ENCODE peak calls at places on chromosomes 13 and 19, in six cellular contexts. F is kidney, W is colonic mucosa, A is fibroblast of lung, H is H1, B is mammary epithelial cell. V is an unnamed sample. For H3K36me3, the result is how much of the 10 kb centered on the place peaks cover.

GRCh38 chr13:58369941-58370340 is 738.4 kb downstream of the PCDH17 start:
- DNase-seq in W (no peak), F (no peak), H (no peak), B (no peak), A (no peak), V (no peak)

GRCh38 chr13:57595775-57596174 is 35.8 kb upstream of the PCDH17 start:
- DNase-seq in F (no peak), B (no peak), A (no peak), H (no peak), W (no peak), V (no peak)

GRCh38 chr19:38862321-38863059 is 12.7 kb upstream of the HNRNPL start:
- DNase-seq in B (no peak), H (no peak), W (peak), A (peak), F (no peak), V (no peak)

GRCh38 chr13:51539887-51540286 is 44.4 kb upstream of the WDFY2 start:
- DNase-seq in H (no peak), B (no peak), W (no peak), F (no peak), A (peak), V (no peak)

GRCh38 chr19:50510121-50510670 is 795 bp downstream of the JOSD2 start:
- DNase-seq in F (peak), W (no peak), A (no peak), H (no peak), B (no peak), V (no peak)

GRCh38 chr19:14562660-14563589 is 8.9 kb downstream of the NDUFB7 start:
- DNase-seq in B (no peak), F (no peak), H (no peak), W (no peak), A (no peak), V (no peak)

GRCh38 chr13:109088101-109088500 is 458.7 kb downstream of the MYO16 start:
- DNase-seq in B (peak), H (no peak), W (no peak), F (no peak), A (no peak), V (no peak)

GRCh38 chr13:94412870-94413269 is 66.6 kb downstream of the DCT start:
- DNase-seq in F (no peak), A (no peak), W (no peak), B (no peak), H (no peak), V (no peak)

GRCh38 chr13:22275393-22275792 is 604.5 kb downstream of the FGF9 start:
- DNase-seq in F (no peak), H (no peak), W (no peak), B (no peak), A (no peak), V (no peak)

GRCh38 chr13:106349080-106349841 is 186.2 kb downstream of the EFNB2 start:
- DNase-seq in W (peak), B (peak), F (no peak), A (no peak), H (peak), V (peak)

GRCh38 chr19:32642771-32643170 is 32.2 kb downstream of the ANKRD27 start:
- DNase-seq in A (no peak), F (no peak), W (no peak), B (no peak), H (no peak), V (no peak)

GRCh38 chr13:41960195-41960699 is 662 bp downstream of the VWA8 start:
- DNase-seq in F (no peak), W (no peak), H (no peak), B (peak), A (peak), V (no peak)

GRCh38 chr19:12015753-12016116 is 19.7 kb downstream of the ZNF433 start:
- DNase-seq in H (no peak), F (no peak), W (no peak), B (no peak), A (no peak), V (no peak)

GRCh38 chr19:20558011-20558410 is 7.6 kb downstream of the ZNF737 start:
- DNase-seq in B (no peak), A (no peak), H (no peak), F (no peak), W (no peak), V (no peak)

GRCh38 chr13:99648905-99649304 is 147.6 kb downstream of the TM9SF2 start:
- DNase-seq in B (no peak), H (no peak), F (no peak), W (peak), A (no peak), V (no peak)

GRCh38 chr13:112159575-112160547 is 92.9 kb downstream of the SOX1 start:
- DNase-seq in A (no peak), B (no peak), H (no peak), F (no peak), W (peak), V (no peak)

GRCh38 chr13:65725001-65725400 is 1505.1 kb downstream of the PCDH9 start:
- DNase-seq in A (peak), W (no peak), F (no peak), B (no peak), H (no peak), V (no peak)

GRCh38 chr19:37333457-37333856 is 37.4 kb upstream of the ZNF527 start:
- DNase-seq in W (no peak), B (peak), F (no peak), A (no peak), H (no peak), V (no peak)

GRCh38 chr13:39232401-39232980 is 194.2 kb downstream of the NHLRC3 start:
- DNase-seq in F (no peak), B (no peak), H (no peak), W (no peak), A (no peak), V (no peak)

GRCh38 chr13:76397413-76397812 is 488.8 kb downstream of the KCTD12 start:
- DNase-seq in F (no peak), H (no peak), A (no peak), B (no peak), W (no peak), V (no peak)

GRCh38 chr13:39012608-39013007 is 22.0 kb upstream of the STOML3 start:
- DNase-seq in A (no peak), H (no peak), F (no peak), W (no peak), B (no peak), V (no peak)

GRCh38 chr19:35509861-35510625 is 3.4 kb downstream of the DMKN start:
- DNase-seq in F (peak), H (peak), B (peak), W (peak), A (peak), V (peak)

GRCh38 chr19:33267706-33268105 is 34.6 kb downstream of the CEBPA start:
- DNase-seq in W (no peak), H (no peak), A (no peak), F (peak), B (no peak), V (no peak)

GRCh38 chr19:47036233-47036651 is 12.2 kb downstream of the TMEM160 start:
- DNase-seq in A (no peak), B (no peak), W (peak), H (no peak), F (no peak), V (no peak)

GRCh38 chr13:83024226-83024625 is 858.0 kb downstream of the SLITRK1 start:
- DNase-seq in F (no peak), A (peak), W (no peak), H (no peak), B (no peak), V (no peak)

GRCh38 chr13:105167385-105167784 is 1368.1 kb downstream of the EFNB2 start:
- DNase-seq in W (no peak), F (no peak), B (no peak), A (no peak), H (no peak), V (no peak)

GRCh38 chr19:18232540-18233223 is 6.4 kb upstream of the PDE4C start:
- DNase-seq in A (no peak), W (no peak), F (no peak), B (no peak), H (no peak), V (no peak)

GRCh38 chr13:89470901-89471300 is 1799.7 kb downstream of the SLITRK5 start:
- DNase-seq in W (no peak), F (no peak), A (no peak), H (no peak), B (no peak), V (no peak)

GRCh38 chr19:10372698-10373097 is 7.7 kb downstream of the TYK2 start:
- DNase-seq in W (no peak), H (no peak), B (no peak), A (no peak), F (no peak), V (no peak)

GRCh38 chr19:48961051-48961649 is 4.0 kb upstream of the FTL start:
- DNase-seq in W (no peak), A (no peak), B (no peak), F (no peak), H (no peak), V (no peak)

GRCh38 chr13:98937911-98938381 is 39.9 kb downstream of the DOCK9 start:
- DNase-seq in H (peak), B (no peak), F (no peak), A (peak), W (no peak), V (no peak)

GRCh38 chr13:45269204-45269603 is 68.4 kb upstream of the KCTD4 start:
- DNase-seq in A (peak), W (no peak), F (no peak), H (no peak), B (peak), V (no peak)

GRCh38 chr13:34523401-34523800 is 418.7 kb upstream of the NBEA start:
- DNase-seq in F (no peak), H (no peak), W (no peak), A (no peak), B (no peak), V (no peak)

GRCh38 chr13:78806457-78806856 is 147.5 kb upstream of the OBI1 start:
- DNase-seq in B (no peak), F (no peak), A (no peak), W (no peak), H (no peak), V (no peak)

GRCh38 chr13:79997244-79997643 is 343.7 kb downstream of the SPRY2 start:
- DNase-seq in H (no peak), A (peak), W (no peak), B (no peak), F (no peak), V (no peak)

GRCh38 chr13:75050419-75051066 is 431.4 kb downstream of the TBC1D4 start:
- DNase-seq in F (no peak), B (no peak), H (no peak), W (no peak), A (peak), V (no peak)

GRCh38 chr13:91361755-91362271 is 14.3 kb downstream of the MIR17HG start:
- DNase-seq in B (no peak), F (no peak), W (no peak), H (no peak), A (no peak), V (no peak)

GRCh38 chr19:38155453-38155852 is 68.6 kb downstream of the DPF1 start:
- DNase-seq in W (no peak), F (no peak), H (no peak), A (peak), B (peak), V (no peak)

GRCh38 chr19:15331419-15332310 is 674 bp downstream of the BRD4 start:
- DNase-seq in F (peak), W (peak), B (peak), H (no peak), A (peak), V (no peak)

DNA sequence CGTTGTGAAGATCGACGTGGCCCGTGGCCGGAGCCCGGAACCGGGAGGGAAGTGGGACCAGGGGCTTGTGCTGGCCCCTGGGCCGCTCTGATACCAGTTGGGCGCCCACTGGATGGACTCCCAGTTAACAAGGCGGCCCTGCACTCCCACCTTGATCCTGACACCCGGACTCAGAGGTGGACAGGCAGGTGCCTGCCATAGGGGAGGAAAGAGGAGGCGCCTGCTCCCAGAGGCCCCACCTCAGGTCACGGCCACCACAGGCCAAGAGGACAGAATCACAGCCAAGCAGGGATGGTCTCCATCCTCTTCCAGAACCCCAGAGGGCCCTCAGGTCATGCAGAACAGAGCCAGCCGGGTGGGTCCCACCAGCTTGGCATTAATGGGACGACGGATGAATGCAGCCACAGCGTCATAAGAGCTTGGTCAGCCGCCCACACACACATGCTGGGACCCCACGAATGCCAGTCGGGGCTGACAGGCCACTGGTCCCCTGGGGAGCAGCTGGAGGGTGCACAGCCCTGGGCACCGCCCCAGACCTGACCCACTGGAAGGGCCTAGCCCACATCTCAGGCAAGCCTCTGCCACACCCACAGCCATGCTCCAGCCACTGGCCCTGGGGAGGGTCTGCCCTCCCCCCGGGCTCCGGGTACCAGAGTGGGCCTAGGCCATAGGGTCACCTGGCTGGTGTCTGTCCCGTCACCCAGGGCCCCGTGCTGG is 9.6 kb upstream of the KLF16 start:
- DNase-seq in F (peak), W (no peak), B (no peak), H (no peak), A (no peak), V (no peak)
- H3K27ac ChIP-seq in F (peak), W (no peak), B (peak), H (no peak), A (peak), V (no peak)

DNA sequence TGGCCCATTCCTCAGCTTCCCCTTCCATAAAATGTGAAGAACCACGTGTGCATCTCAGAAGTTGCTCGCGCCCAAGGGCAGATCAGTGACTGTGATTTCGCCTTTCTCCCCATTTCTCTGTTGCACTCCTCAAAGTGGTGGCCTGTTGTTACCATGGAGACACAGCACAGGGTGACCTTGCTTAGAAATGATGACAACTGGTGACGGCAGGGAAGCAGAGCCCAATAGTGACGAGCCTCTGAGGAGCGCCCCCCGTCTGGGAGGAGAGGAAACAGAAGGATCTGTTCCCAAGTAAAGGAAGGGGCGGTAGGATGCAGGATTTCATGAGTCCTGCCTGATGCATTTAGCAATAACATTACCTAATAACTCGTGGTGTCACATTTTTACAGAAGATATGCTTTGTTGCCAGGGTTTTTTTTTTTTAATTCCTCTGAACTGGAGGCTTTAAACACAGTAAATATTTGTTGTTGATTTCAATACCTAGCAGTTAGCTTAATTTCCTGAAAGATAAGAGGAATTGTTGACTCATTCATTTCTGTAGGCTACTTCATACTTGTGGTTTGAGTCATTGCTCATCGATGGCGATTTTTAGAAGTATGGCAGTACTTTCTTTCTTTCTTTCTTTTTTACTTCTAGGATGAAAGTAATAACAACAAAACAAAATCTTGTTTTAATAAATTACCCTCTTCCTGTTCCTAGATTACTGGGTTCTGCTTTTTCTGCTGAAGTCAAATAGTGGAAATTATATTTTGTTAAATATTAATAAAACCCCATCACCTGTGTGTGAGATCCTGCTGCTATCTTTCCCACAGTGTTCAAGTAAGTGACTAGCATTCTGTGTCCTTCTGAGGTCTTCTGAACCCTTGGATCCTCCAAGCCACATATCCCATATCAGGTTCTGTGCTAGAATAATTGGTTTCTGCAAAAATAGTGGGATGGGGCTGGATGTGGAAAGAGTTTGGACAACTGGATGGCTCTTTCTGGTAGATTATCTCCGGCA is 36.0 kb downstream of the MBNL2 start:
- DNase-seq in W (no peak), B (peak), H (no peak), A (peak), F (peak), V (no peak)
- H3K36me3 ChIP-seq in W (under half), B (under half), H (under half), A (under half), F (under half), V (under half)

DNA sequence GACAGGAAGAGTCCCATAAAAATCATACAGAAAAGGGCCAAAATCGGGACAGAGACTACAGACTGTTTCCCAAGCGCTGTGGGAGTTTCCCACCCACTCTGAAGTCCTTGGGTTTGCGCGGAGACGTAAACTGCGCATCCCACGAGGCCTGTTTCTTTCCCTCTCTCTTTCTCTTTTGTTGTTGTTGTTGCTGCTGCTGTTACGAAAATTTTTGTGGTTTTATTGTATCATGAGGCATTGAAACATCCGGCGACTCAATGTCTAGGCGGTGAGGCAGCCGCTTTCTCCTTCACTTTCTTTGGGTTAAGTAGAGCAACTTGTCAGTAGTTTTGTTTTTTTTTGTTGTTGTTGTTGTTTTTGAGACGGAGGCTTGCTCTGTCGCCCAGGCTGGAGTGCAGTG is 1.6 kb upstream of the PPP1R12C start:
- DNase-seq in F (no peak), B (no peak), H (no peak), A (no peak), W (no peak), V (no peak)
- H3K9ac ChIP-seq in F (no peak), B (no peak), H (peak), A (no peak), W (no peak), V (no peak)

GRCh38 chr13:81987159-81987558 is 1646.2 kb upstream of the SPRY2 start:
- DNase-seq in B (no peak), F (no peak), W (no peak), H (no peak), A (no peak), V (no peak)
- H3K27ac ChIP-seq in B (no peak), F (no peak), W (no peak), H (no peak), A (no peak), V (no peak)

DNA sequence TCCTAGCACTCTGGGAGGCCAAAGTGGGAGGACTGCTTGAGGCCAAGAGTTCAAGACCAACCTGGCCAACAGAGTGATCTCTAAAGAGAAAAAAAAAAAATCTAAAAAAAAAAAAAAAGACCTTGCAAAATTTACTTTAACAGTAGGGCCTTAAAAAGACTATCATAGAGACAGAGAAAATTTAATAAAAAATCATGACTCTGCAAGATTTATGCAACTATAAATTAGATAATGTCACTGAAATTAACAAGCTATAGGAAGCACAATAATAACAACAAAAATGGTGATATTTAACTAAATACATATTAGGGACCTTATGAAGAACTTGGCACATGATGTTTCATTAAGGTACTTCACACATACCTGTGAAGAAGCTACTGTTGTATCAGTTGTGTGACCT is 11.2 kb downstream of the ZNF45 start:
- DNase-seq in W (no peak), A (no peak), F (no peak), H (no peak), B (no peak), V (no peak)
- H3K36me3 ChIP-seq in W (under half), A (under half), F (half or more), H (under half), B (under half), V (under half)

GRCh38 chr13:40389081-40389641 is 277.3 kb downstream of the FOXO1 start:
- DNase-seq in A (no peak), B (no peak), H (no peak), W (peak), F (no peak), V (no peak)

GRCh38 chr13:40386586-40386985 is 279.9 kb downstream of the FOXO1 start:
- DNase-seq in W (no peak), F (no peak), H (no peak), A (no peak), B (peak), V (no peak)

GRCh38 chr13:40387775-40388174 is 278.7 kb downstream of the FOXO1 start:
- DNase-seq in F (no peak), A (no peak), H (no peak), B (no peak), W (peak), V (no peak)

GRCh38 chr13:40390290-40391008 is 276.0 kb downstream of the FOXO1 start:
- DNase-seq in F (no peak), B (no peak), H (no peak), W (peak), A (no peak), V (no peak)

GRCh38 chr13:40388617-40389016 is 277.8 kb downstream of the FOXO1 start:
- DNase-seq in W (peak), A (no peak), F (no peak), B (no peak), H (no peak), V (no peak)
- H3K9ac ChIP-seq in W (no peak), A (no peak), F (no peak), B (no peak), H (no peak), V (no peak)

V was measured in keratinocyte.